ENCODE peak calls at places on chromosomes 12 and 14, in nine cellular contexts. R is IMR-90; J is astrocyte of the spinal cord; L is lung; W is lower lobe of right lung; K is AG10803; U is CD8-positive, alpha-beta T cell; F is mammary epithelial cell; C is ascending aorta. M is an unnamed sample.

GRCh38 chr14:69484444-69485113 is at the start of gene PLEKHD1:
- DNase-seq in R (no peak), K (no peak), U (no peak), F (peak), C (no peak), J (no peak), W (peak), L (peak), M (no peak)

GRCh38 chr14:66395300-66395699 is 90.9 kb upstream of the CCDC196 start:
- DNase-seq in C (no peak), L (no peak), J (no peak), F (peak), K (no peak), U (no peak), R (no peak), W (no peak), M (peak)

GRCh38 chr14:102215071-102215470 is 75.4 kb downstream of the WDR20 start:
- DNase-seq in K (peak), W (no peak), C (no peak), U (no peak), R (peak), F (no peak), L (no peak), J (peak), M (no peak)

GRCh38 chr14:68783408-68784297 is 9.2 kb downstream of the ZFP36L1 start:
- DNase-seq in L (no peak), K (no peak), U (no peak), R (no peak), W (no peak), C (no peak), F (no peak), J (no peak), M (no peak)

GRCh38 chr14:102545461-102546265 is 36.1 kb upstream of the ANKRD9 start:
- DNase-seq in J (no peak), C (no peak), L (no peak), K (peak), R (peak), F (no peak), W (no peak), U (no peak), M (no peak)

GRCh38 chr14:90140956-90141316 is 79.1 kb downstream of the KCNK13 start:
- DNase-seq in R (peak), W (no peak), U (no peak), K (peak), J (peak), C (no peak), F (no peak), L (no peak), M (no peak)

GRCh38 chr12:69579029-69579428 is 6.2 kb upstream of the CCT2 start:
- DNase-seq in J (no peak), K (no peak), R (no peak), W (no peak), F (no peak), L (no peak), C (no peak), U (no peak), M (peak)

GRCh38 chr12:25151476-25151875 is 43.5 kb downstream of the DNAI7 start:
- DNase-seq in W (no peak), F (peak), K (peak), U (no peak), L (no peak), C (peak), R (peak), J (peak), M (no peak)

GRCh38 chr14:47259796-47260195 is 415.6 kb downstream of the MDGA2 start:
- DNase-seq in J (no peak), L (no peak), K (no peak), U (no peak), C (no peak), R (no peak), W (no peak), F (no peak), M (no peak)

GRCh38 chr14:51677276-51677675 is 25.6 kb downstream of the FRMD6 start:
- DNase-seq in J (peak), R (peak), L (no peak), C (no peak), W (no peak), F (no peak), U (no peak), K (peak), M (no peak)

GRCh38 chr14:100827140-100827517 is 1.2 kb downstream of the MEG3 start:
- DNase-seq in J (no peak), L (no peak), R (peak), C (no peak), U (no peak), F (no peak), W (no peak), K (no peak), M (no peak)

GRCh38 chr14:100826371-100827139 is 637 bp downstream of the MEG3 start:
- DNase-seq in J (no peak), L (no peak), W (no peak), K (peak), R (no peak), U (no peak), F (no peak), C (no peak), M (no peak)

GRCh38 chr14:100825691-100826331 is at the start of gene MEG3:
- DNase-seq in K (peak), W (no peak), F (no peak), J (peak), R (peak), U (no peak), C (no peak), L (no peak), M (no peak)

GRCh38 chr14:100828448-100828834 is 2.5 kb downstream of the MEG3 start:
- DNase-seq in J (no peak), F (no peak), U (no peak), R (no peak), W (no peak), L (no peak), C (no peak), K (no peak), M (no peak)

DNA sequence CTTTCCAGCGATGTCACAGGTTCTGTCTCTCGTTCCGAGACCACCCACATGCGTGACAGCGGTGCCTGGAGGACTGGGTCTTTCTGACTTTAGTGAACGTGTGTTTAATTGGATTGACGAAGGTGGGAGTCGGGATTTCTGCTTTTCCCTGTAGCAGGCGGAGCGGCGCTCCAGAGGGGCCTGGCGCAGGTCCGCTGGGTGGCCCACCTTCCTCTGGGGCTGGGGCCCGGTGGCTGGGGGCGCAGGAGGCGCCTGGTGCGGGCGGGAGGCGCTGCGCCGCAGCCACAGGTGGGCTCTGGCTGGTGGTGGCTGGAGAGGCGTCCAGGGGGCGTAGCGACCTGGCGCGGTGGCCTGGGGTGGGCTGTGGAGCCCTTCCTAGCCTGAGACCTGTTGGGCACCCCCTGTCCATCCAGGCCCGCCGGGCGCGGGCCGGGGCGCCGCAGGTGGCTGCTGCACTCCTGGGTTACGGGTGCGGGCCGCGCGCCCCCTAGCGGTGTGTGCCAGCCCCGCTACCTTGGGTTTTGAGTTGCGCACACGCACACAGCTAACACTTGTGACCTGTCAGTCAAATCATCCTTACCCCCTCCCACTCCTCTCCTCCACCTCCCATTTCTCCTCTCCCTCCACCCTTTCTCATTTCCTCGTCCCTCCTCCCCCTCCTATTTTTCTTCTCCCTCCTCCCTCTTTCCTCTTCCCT is 2.0 kb downstream of the MEG3 start:
- DNase-seq in L (no peak), U (no peak), C (no peak), R (peak), F (peak), J (peak), W (no peak), K (peak), M (no peak)
- TF ChIP-seq CTCF in L (no peak), U (no peak), C (peak), R (peak), F (peak), J (peak), W (peak), K (peak), M (no peak)

DNA sequence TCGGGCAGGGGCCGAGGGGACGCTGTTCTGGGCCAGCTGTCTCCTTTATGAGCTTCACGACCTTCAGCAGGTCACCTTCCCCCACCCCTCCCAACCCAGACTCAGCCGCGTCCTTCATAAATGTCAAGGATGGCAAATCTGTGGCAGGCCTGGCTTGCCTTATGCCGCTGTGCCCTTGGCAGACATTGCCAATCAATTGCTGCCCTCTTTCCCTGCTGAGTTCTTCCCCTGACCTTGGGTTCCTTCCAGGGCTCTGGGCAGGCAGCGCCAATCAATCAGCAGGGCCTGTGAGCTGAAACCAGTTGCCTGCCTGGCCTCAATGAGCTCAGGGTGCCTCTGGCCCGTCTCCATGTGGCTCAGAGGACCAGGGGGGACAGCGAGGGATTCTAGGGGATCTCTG is 7.7 kb downstream of the FAM222A start:
- DNase-seq in F (no peak), J (no peak), K (no peak), L (no peak), W (no peak), C (no peak), U (no peak), R (no peak), M (no peak)
- H3K4me3 ChIP-seq in F (no peak), J (no peak), K (no peak), L (no peak), W (no peak), C (no peak), U (no peak), R (no peak), M (no peak)

GRCh38 chr14:72515779-72516770 is 377.8 kb downstream of the DPF3 start:
- DNase-seq in C (no peak), W (no peak), J (peak), L (no peak), F (no peak), U (no peak), R (peak), K (peak), M (peak)
- TF ChIP-seq CTCF in C (no peak), W (no peak), J (peak), L (no peak), F (no peak), U (no peak), R (peak), K (peak), M (no peak)

GRCh38 chr12:122528582-122528981 is 1.5 kb downstream of the KNTC1 start:
- DNase-seq in R (no peak), U (no peak), K (no peak), F (no peak), L (no peak), W (no peak), C (no peak), J (no peak), M (no peak)
- H3K4me3 ChIP-seq in R (no peak), U (no peak), K (no peak), F (peak), L (no peak), W (no peak), C (no peak), J (no peak), M (peak)

DNA sequence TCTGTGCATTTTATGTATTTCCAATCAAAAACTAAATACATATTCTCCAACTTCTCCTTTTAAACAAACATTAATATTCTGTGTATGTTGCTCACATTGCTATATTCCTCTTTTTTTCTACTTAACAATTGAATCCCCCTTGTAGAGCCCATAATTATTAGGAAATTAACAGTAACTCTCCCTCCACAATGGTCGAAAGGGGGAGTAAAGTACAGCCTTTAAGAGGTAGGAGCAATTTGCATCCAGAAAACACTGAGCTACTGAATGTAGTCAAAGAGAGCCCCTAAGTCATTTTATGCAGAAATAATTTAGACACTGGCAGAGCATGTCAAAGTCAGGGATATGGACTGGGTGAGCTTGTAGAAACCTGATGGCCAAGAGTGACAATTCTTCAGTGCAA is 57.2 kb upstream of the SCN8A start:
- DNase-seq in W (no peak), C (no peak), L (no peak), K (peak), F (no peak), R (peak), U (no peak), J (peak), M (no peak)
- TF ChIP-seq CTCF in W (no peak), C (no peak), L (no peak), K (peak), F (no peak), R (peak), U (no peak), J (peak), M (no peak)

GRCh38 chr12:67068773-67069450 is 200.2 kb upstream of the CAND1 start:
- DNase-seq in F (peak), L (no peak), K (peak), R (peak), J (peak), W (peak), U (peak), C (no peak), M (peak)

GRCh38 chr12:67070604-67071003 is 198.6 kb upstream of the CAND1 start:
- DNase-seq in R (no peak), J (no peak), F (no peak), L (no peak), W (no peak), C (no peak), K (no peak), U (no peak), M (no peak)

GRCh38 chr12:67069451-67070306 is 199.5 kb upstream of the CAND1 start:
- DNase-seq in W (peak), R (no peak), U (peak), F (peak), C (no peak), L (peak), J (peak), K (no peak), M (peak)

GRCh38 chr12:67068204-67068731 is 200.9 kb upstream of the CAND1 start:
- DNase-seq in K (no peak), U (no peak), J (no peak), F (peak), C (no peak), L (no peak), W (no peak), R (no peak), M (no peak)

GRCh38 chr12:67070307-67070600 is 198.9 kb upstream of the CAND1 start:
- DNase-seq in J (no peak), W (no peak), K (no peak), C (no peak), F (peak), L (no peak), U (no peak), R (no peak), M (no peak)
- H3K4me3 ChIP-seq in J (no peak), W (no peak), K (no peak), C (no peak), F (peak), L (no peak), U (no peak), R (no peak), M (no peak)

M was measured in GM12865.